ENCODE peak calls at places on chromosomes 6 and 20, in nine cellular contexts. S, L, Z, Q, O, X, F, R and B are unnamed samples. For H3K4me1, the result is how much of the 10 kb centered on the place peaks cover.

GRCh38 chr6:134421496-134421895 is 103.6 kb upstream of the SGK1 start:
- DNase-seq in S (no peak), L (no peak), Z (no peak), Q (no peak), O (no peak), X (no peak), F (no peak), R (no peak), B (no peak)

GRCh38 chr20:40279390-40279789 is 409.6 kb downstream of the MAFB start:
- DNase-seq in S (no peak), L (peak), Z (no peak), Q (peak), O (no peak), X (no peak), F (no peak), R (peak), B (no peak)

GRCh38 chr20:15395457-15395856 is 1058.0 kb upstream of the FLRT3 start:
- DNase-seq in S (no peak), L (no peak), Z (no peak), Q (no peak), O (no peak), X (no peak), F (no peak), R (no peak), B (no peak)

GRCh38 chr6:55892749-55893357 is 17.5 kb upstream of the BMP5 start:
- DNase-seq in S (no peak), L (no peak), Z (no peak), Q (no peak), O (no peak), X (no peak), F (no peak), R (no peak), B (no peak)

GRCh38 chr6:122339661-122340060 is 59.8 kb upstream of the HSF2 start:
- DNase-seq in S (no peak), L (no peak), Z (no peak), Q (no peak), O (no peak), X (no peak), F (no peak), R (no peak), B (no peak)

GRCh38 chr6:151229401-151230276 is 10.1 kb upstream of the AKAP12 start:
- DNase-seq in S (no peak), L (no peak), Z (no peak), Q (no peak), O (no peak), X (no peak), F (no peak), R (no peak), B (no peak)

GRCh38 chr6:106702451-106703110 is 73.2 kb downstream of the QRSL1 start:
- DNase-seq in S (no peak), L (peak), Z (no peak), Q (no peak), O (peak), X (peak), F (no peak), R (no peak), B (no peak)

GRCh38 chr6:3831741-3832530 is 17.2 kb upstream of the FAM50B start:
- DNase-seq in S (no peak), L (no peak), Z (no peak), Q (no peak), O (no peak), X (no peak), F (no peak), R (no peak), B (no peak)

GRCh38 chr6:22612241-22612640 is 42.9 kb downstream of the HDGFL1 start:
- DNase-seq in S (no peak), L (no peak), Z (no peak), Q (no peak), O (no peak), X (no peak), F (no peak), R (no peak), B (no peak)

GRCh38 chr20:61042501-61043385 is 209.3 kb upstream of the CDH4 start:
- DNase-seq in S (no peak), L (no peak), Z (no peak), Q (no peak), O (no peak), X (no peak), F (peak), R (no peak), B (no peak)

GRCh38 chr6:56767892-56768531 is 125.3 kb upstream of the DST start:
- DNase-seq in S (no peak), L (no peak), Z (no peak), Q (no peak), O (no peak), X (no peak), F (no peak), R (no peak), B (no peak)

GRCh38 chr20:2576317-2576727 is 39.9 kb downstream of the TMC2 start:
- DNase-seq in S (no peak), L (no peak), Z (no peak), Q (peak), O (no peak), X (no peak), F (no peak), R (no peak), B (no peak)

GRCh38 chr6:31356216-31356945 is 598 bp downstream of the HLA-B start:
- DNase-seq in S (no peak), L (peak), Z (no peak), Q (peak), O (peak), X (peak), F (no peak), R (peak), B (peak)

GRCh38 chr6:91713911-91714310 is 1127.0 kb upstream of the MAP3K7 start:
- DNase-seq in S (no peak), L (no peak), Z (no peak), Q (no peak), O (no peak), X (no peak), F (no peak), R (no peak), B (no peak)

GRCh38 chr20:9928281-9928737 is 89.4 kb upstream of the PAK5 start:
- DNase-seq in S (no peak), L (no peak), Z (no peak), Q (no peak), O (no peak), X (no peak), F (no peak), R (no peak), B (no peak)

GRCh38 chr6:139376604-139377218 is 2.3 kb upstream of the CITED2 start:
- DNase-seq in S (no peak), L (peak), Z (peak), Q (peak), O (no peak), X (no peak), F (peak), R (peak), B (no peak)

GRCh38 chr6:109472132-109472995 is 10.7 kb downstream of the ZBTB24 start:
- DNase-seq in S (no peak), L (no peak), Z (no peak), Q (no peak), O (no peak), X (no peak), F (no peak), R (no peak), B (no peak)

GRCh38 chr6:4350571-4351505 is 215.5 kb upstream of the ECI2 start:
- DNase-seq in S (no peak), L (no peak), Z (no peak), Q (no peak), O (no peak), X (no peak), F (no peak), R (no peak), B (no peak)

GRCh38 chr20:34111057-34111711 is 859 bp downstream of the EIF2S2 start:
- DNase-seq in S (no peak), L (peak), Z (no peak), Q (peak), O (peak), X (no peak), F (no peak), R (peak), B (peak)

GRCh38 chr20:54601831-54602515 is 126.6 kb downstream of the DOK5 start:
- DNase-seq in S (no peak), L (no peak), Z (no peak), Q (no peak), O (no peak), X (no peak), F (no peak), R (no peak), B (no peak)

GRCh38 chr6:128554302-128554701 is 33.9 kb upstream of the PTPRK start:
- DNase-seq in S (no peak), L (no peak), Z (no peak), Q (peak), O (no peak), X (no peak), F (no peak), R (no peak), B (no peak)

GRCh38 chr6:101232946-101233345 is 160.6 kb upstream of the GRIK2 start:
- DNase-seq in S (no peak), L (no peak), Z (no peak), Q (no peak), O (no peak), X (no peak), F (no peak), R (no peak), B (no peak)

GRCh38 chr6:33116881-33117711 is 41.3 kb downstream of the HLA-DPB1 start:
- DNase-seq in S (no peak), L (no peak), Z (no peak), Q (peak), O (no peak), X (no peak), F (no peak), R (no peak), B (no peak)

GRCh38 chr6:168873266-168873665 is 380.4 kb downstream of the THBS2 start:
- DNase-seq in S (no peak), L (no peak), Z (no peak), Q (no peak), O (no peak), X (no peak), F (no peak), R (no peak), B (no peak)

GRCh38 chr6:62707156-62707555 is 421.1 kb upstream of the KHDRBS2 start:
- DNase-seq in S (no peak), L (no peak), Z (no peak), Q (no peak), O (no peak), X (no peak), F (no peak), R (no peak), B (no peak)

GRCh38 chr6:111809264-111809663 is 64.0 kb downstream of the FYN start:
- DNase-seq in S (no peak), L (no peak), Z (no peak), Q (no peak), O (no peak), X (no peak), F (no peak), R (no peak), B (no peak)

GRCh38 chr20:577167-577791 is 32.8 kb downstream of the TCF15 start:
- DNase-seq in S (no peak), L (no peak), Z (no peak), Q (peak), O (peak), X (no peak), F (no peak), R (no peak), B (no peak)

GRCh38 chr20:4973330-4974097 is 27.8 kb downstream of the SLC23A2 start:
- DNase-seq in S (no peak), L (peak), Z (no peak), Q (no peak), O (peak), X (peak), F (peak), R (peak), B (peak)

GRCh38 chr6:165119231-165120020 is 190.0 kb downstream of the C6orf118 start:
- DNase-seq in S (no peak), L (no peak), Z (no peak), Q (no peak), O (no peak), X (no peak), F (no peak), R (no peak), B (no peak)
- H3K4me3 ChIP-seq in S (no peak), L (no peak), Z (no peak), Q (no peak), O (no peak), X (no peak), F (no peak), R (no peak), B (no peak)

DNA sequence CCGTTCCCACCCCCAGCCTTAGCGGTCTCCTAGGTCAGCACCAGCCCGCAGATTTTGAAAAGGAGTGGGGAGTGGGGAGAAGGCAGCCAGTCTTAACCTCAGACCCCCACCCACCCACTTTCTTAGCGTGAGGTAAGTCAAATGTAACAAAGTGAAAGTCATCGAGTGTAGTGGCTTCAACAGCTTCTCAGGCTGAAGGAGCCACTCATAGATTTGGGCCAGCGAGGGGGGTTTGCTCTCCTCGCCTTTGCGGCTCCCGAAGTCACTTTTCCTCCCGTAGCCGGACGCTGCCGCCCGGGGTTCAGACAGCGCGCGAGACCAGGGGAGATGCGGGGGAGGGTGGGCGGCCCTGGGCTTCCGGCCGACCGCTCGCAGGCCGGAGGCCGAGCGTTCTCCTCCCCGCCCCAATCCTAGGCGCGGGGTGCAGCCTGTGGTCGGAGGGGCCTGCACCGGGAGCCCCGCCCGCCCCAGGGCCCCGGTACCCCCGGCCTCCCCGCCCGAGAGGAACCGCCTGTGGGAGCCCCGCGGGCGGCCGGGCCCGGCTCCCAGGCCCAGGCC is 3.4 kb downstream of the NKX2-2 start:
- DNase-seq in S (no peak), L (no peak), Z (no peak), Q (peak), O (no peak), X (peak), F (no peak), R (no peak), B (no peak)
- H3K4me1 ChIP-seq in S (under half), L (under half), Z (under half), Q (under half), O (under half), X (half or more), F (half or more), R (half or more), B (under half)

GRCh38 chr6:104795363-104795762 is 64.4 kb downstream of the HACE1 start:
- DNase-seq in S (no peak), L (no peak), Z (no peak), Q (no peak), O (no peak), X (no peak), F (no peak), R (no peak), B (no peak)

GRCh38 chr6:104787305-104787704 is 72.4 kb downstream of the HACE1 start:
- DNase-seq in S (no peak), L (no peak), Z (no peak), Q (no peak), O (no peak), X (no peak), F (no peak), R (no peak), B (no peak)

GRCh38 chr6:104784884-104785283 is 74.8 kb downstream of the HACE1 start:
- DNase-seq in S (no peak), L (no peak), Z (no peak), Q (peak), O (no peak), X (no peak), F (no peak), R (no peak), B (no peak)

GRCh38 chr6:104788400-104788799 is 71.3 kb downstream of the HACE1 start:
- DNase-seq in S (no peak), L (no peak), Z (no peak), Q (peak), O (no peak), X (no peak), F (no peak), R (no peak), B (no peak)

GRCh38 chr6:104789770-104790190 is 69.9 kb downstream of the HACE1 start:
- DNase-seq in S (no peak), L (no peak), Z (no peak), Q (peak), O (peak), X (no peak), F (no peak), R (no peak), B (no peak)
- TF ChIP-seq CTCF in S (no peak), L (no peak), Z (peak), Q (peak), O (peak), X (peak), F (peak), R (no peak), B (peak)

GRCh38 chr6:44002591-44003344 is 124.5 kb downstream of the MRPL14 start:
- DNase-seq in S (no peak), L (peak), Z (no peak), Q (peak), O (peak), X (peak), F (no peak), R (no peak), B (peak)
- H3K4me3 ChIP-seq in S (peak), L (no peak), Z (peak), Q (peak), O (peak), X (peak), F (peak), R (peak), B (peak)